ENCODE peak calls at places on chromosomes 12 and 14, in seven cellular contexts. H is lower leg skin, O is HepG2, M is body of pancreas, J is A549, I is K562, Z is heart left ventricle. A is an unnamed sample.

GRCh38 chr12:532908-533565 is 73.3 kb downstream of the B4GALNT3 start:
- DNase-seq in H (no peak), J (no peak), Z (no peak), M (no peak), I (no peak), O (no peak), A (no peak)

GRCh38 chr12:124881123-124881522 is 17.5 kb upstream of the SCARB1 start:
- DNase-seq in O (peak), J (no peak), I (no peak), M (no peak), H (no peak), Z (no peak), A (no peak)

GRCh38 chr12:62762645-62763044 is 172.3 kb downstream of the PPM1H start:
- DNase-seq in O (no peak), H (no peak), M (no peak), I (no peak), Z (no peak), J (no peak), A (no peak)

GRCh38 chr12:131287015-131287937 is 333.6 kb downstream of the ADGRD1 start:
- DNase-seq in J (no peak), H (peak), Z (no peak), M (no peak), O (no peak), I (no peak), A (no peak)

GRCh38 chr12:121805171-121805687 is 1.4 kb downstream of the SETD1B start:
- DNase-seq in O (no peak), H (peak), M (no peak), Z (peak), J (peak), I (no peak), A (no peak)

GRCh38 chr12:53381739-53382630 is 2.0 kb downstream of the SP1 start:
- DNase-seq in M (peak), H (no peak), O (peak), J (peak), Z (peak), I (peak), A (peak)

GRCh38 chr12:121816925-121817647 is 13.3 kb downstream of the SETD1B start:
- DNase-seq in Z (no peak), O (no peak), H (no peak), J (no peak), I (no peak), M (no peak), A (no peak)

GRCh38 chr14:95014036-95014435 is 143.3 kb downstream of the DICER1 start:
- DNase-seq in O (no peak), H (no peak), J (no peak), M (no peak), Z (no peak), I (no peak), A (no peak)

GRCh38 chr14:77455966-77456640 is 1.3 kb downstream of the VIPAS39 start:
- DNase-seq in H (no peak), Z (no peak), O (no peak), J (no peak), M (no peak), I (no peak), A (no peak)

GRCh38 chr12:117872521-117873169 is 96.1 kb downstream of the KSR2 start:
- DNase-seq in O (no peak), Z (no peak), M (no peak), J (no peak), H (no peak), I (no peak), A (no peak)

GRCh38 chr12:27429606-27430005 is 16.9 kb upstream of the SMCO2 start:
- DNase-seq in I (no peak), H (no peak), O (no peak), Z (no peak), M (no peak), J (no peak), A (no peak)

GRCh38 chr12:29580971-29581370 is 83.5 kb upstream of the OVCH1 start:
- DNase-seq in I (no peak), Z (no peak), M (no peak), J (no peak), O (no peak), H (no peak), A (no peak)

GRCh38 chr14:94474581-94475031 is 1.4 kb downstream of the SERPINA9 start:
- DNase-seq in I (no peak), Z (no peak), O (no peak), H (peak), J (peak), M (no peak), A (no peak)

GRCh38 chr12:93624595-93625294 is 52.3 kb downstream of the SOCS2 start:
- DNase-seq in Z (no peak), J (peak), O (peak), H (no peak), M (no peak), I (peak), A (no peak)

GRCh38 chr14:63713765-63714164 is 14.1 kb downstream of the SGPP1 start:
- DNase-seq in H (no peak), Z (no peak), J (peak), M (no peak), O (no peak), I (no peak), A (no peak)

GRCh38 chr12:121968880-121969279 is 50.5 kb downstream of the CFAP251 start:
- DNase-seq in I (no peak), H (no peak), J (no peak), O (no peak), M (peak), Z (peak), A (peak)

GRCh38 chr14:24422261-24422660 is 7.2 kb downstream of the CBLN3 start:
- DNase-seq in J (no peak), H (peak), Z (no peak), M (no peak), I (no peak), O (no peak), A (no peak)

GRCh38 chr12:67299526-67299925 is 30.4 kb downstream of the CAND1 start:
- DNase-seq in O (no peak), J (no peak), Z (no peak), M (no peak), H (no peak), I (no peak), A (no peak)

GRCh38 chr14:77377502-77377844 is 294 bp downstream of the SAMD15 start:
- DNase-seq in H (no peak), I (no peak), O (no peak), J (no peak), M (no peak), Z (no peak), A (no peak)

GRCh38 chr14:58701156-58701555 is 63.4 kb downstream of the DACT1 start:
- DNase-seq in H (no peak), J (no peak), M (no peak), Z (no peak), I (no peak), O (no peak), A (no peak)

GRCh38 chr12:44647891-44648690 is 228.0 kb downstream of the NELL2 start:
- DNase-seq in M (no peak), J (no peak), Z (no peak), I (no peak), H (no peak), O (no peak), A (no peak)

GRCh38 chr14:71680733-71681387 is 251.4 kb upstream of the RGS6 start:
- DNase-seq in J (no peak), I (no peak), Z (no peak), M (no peak), O (no peak), H (no peak), A (no peak)

GRCh38 chr14:90288646-90289355 is 32.4 kb downstream of the PSMC1 start:
- DNase-seq in J (no peak), Z (no peak), I (no peak), O (peak), M (no peak), H (peak), A (no peak)

GRCh38 chr12:104463371-104463770 is 6.6 kb downstream of the CHST11 start:
- DNase-seq in M (no peak), J (no peak), O (no peak), H (no peak), I (no peak), Z (no peak), A (no peak)

GRCh38 chr12:104460973-104461693 is 4.4 kb downstream of the CHST11 start:
- DNase-seq in J (no peak), I (no peak), Z (no peak), H (peak), O (no peak), M (no peak), A (no peak)

GRCh38 chr12:104462325-104462724 is 5.6 kb downstream of the CHST11 start:
- DNase-seq in H (no peak), Z (no peak), I (no peak), M (no peak), O (no peak), J (no peak), A (no peak)

GRCh38 chr12:104464899-104465298 is 8.2 kb downstream of the CHST11 start:
- DNase-seq in M (no peak), H (no peak), J (no peak), Z (no peak), O (no peak), I (no peak), A (no peak)

DNA sequence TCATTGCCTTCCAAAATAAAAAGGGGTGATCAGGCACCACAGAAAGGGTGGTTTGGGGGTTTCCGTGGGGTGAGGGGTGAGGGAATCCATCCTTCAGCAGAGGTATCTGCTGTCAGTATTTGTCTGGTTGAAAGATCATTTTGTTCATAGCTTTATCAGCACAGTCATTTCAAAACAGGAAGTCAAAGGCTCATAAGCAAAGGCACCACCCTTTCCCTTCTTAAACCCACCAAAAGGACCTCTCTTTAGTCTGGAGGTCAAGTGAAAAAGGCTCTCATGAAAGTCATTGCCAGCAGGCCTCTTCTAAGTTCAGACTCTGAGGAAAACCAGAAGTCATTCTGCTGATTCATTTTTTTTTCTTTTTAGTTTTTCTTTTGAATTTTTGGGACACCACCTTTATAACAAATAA is 6.2 kb downstream of the CHST11 start:
- DNase-seq in H (no peak), J (no peak), M (no peak), Z (no peak), I (no peak), O (no peak), A (no peak)
- TF ChIP-seq POLR2A in H (no peak), J (no peak), M (no peak), Z (no peak), I (no peak), O (no peak), A (no peak)

DNA sequence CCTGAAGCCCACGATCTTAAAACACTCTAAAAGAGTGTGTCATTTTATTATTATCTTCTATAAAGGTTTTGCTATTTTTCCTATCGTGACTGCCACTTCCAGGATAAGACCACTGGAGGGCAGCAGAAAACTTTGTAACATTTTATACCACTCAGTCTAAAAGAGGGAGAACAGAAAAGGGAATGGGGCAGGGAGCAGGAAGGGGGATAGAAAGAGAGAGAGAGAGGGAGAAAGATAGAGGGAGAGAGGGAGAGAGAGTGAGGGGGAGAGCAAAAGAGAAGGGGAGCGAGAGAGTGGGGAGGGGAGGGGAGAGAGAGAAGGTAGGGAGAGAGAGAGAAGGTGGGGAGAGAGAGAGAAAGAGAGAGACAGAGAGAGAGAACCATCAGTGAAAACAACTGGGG is 2.0 kb upstream of the ART4 start:
- DNase-seq in O (peak), J (peak), I (peak), H (peak), M (peak), Z (peak), A (no peak)
- TF ChIP-seq POLR2A in O (no peak), J (no peak), I (no peak), H (no peak), M (no peak), Z (no peak), A (no peak)

GRCh38 chr14:55107766-55108554 is 21.1 kb upstream of the LGALS3 start:
- DNase-seq in O (peak), Z (peak), I (peak), H (peak), M (peak), J (peak), A (peak)
- TF ChIP-seq POLR2A in O (peak), Z (no peak), I (peak), H (no peak), M (peak), J (no peak), A (peak)

GRCh38 chr12:109052097-109052414 is 320 bp upstream of the USP30 start:
- DNase-seq in J (no peak), H (no peak), O (no peak), M (no peak), Z (no peak), I (no peak), A (no peak)

GRCh38 chr12:109056891-109057290 is 4.5 kb downstream of the USP30 start:
- DNase-seq in M (no peak), O (no peak), Z (no peak), J (no peak), I (no peak), H (no peak), A (no peak)

GRCh38 chr12:109053382-109054123 is 1.2 kb downstream of the USP30 start:
- DNase-seq in H (no peak), Z (no peak), M (no peak), O (peak), J (no peak), I (peak), A (no peak)

GRCh38 chr12:109054520-109054919 is 2.1 kb downstream of the USP30 start:
- DNase-seq in O (no peak), M (no peak), J (no peak), I (no peak), Z (no peak), H (no peak), A (no peak)

GRCh38 chr12:109052415-109053323 is at the start of gene USP30:
- DNase-seq in Z (peak), J (peak), O (peak), H (peak), I (peak), M (peak), A (peak)
- TF ChIP-seq POLR2A in Z (no peak), J (no peak), O (no peak), H (no peak), I (peak), M (peak), A (no peak)

DNA sequence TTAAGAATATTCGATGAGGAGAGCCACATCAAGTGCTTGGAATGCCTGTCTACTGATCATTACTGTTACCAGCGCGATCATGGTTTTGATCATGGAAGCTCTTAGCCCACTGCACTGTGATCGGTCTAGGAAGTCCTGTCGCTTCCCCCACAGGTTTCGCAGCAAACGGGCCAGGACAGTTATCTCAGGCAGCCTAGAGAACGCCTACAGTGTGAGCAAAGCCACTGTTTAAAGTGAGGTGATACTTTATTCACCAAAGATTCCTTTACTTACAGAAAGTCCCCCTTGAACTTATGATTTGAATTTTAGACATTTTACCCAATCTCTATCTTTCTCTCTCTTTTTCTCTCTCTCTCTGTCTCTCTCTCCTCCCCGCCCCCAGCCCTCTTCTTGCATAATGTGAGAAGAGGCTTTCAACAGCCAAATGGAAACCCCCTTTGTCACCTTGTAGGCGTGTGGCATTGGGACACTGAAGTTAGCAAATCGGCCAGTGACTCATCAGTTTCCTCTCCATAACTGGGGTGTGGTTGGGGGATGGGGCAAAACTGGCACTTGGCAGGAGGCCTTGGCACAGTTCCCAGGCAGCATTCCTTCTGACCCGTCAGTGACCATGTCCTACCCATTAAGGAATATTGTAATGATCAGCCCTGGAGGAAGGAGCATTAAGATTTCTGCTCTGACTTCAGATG is 214.8 kb downstream of the CHST11 start:
- DNase-seq in I (peak), O (peak), M (peak), Z (peak), H (peak), J (peak), A (peak)
- TF ChIP-seq POLR2A in I (no peak), O (no peak), M (peak), Z (no peak), H (no peak), J (no peak), A (no peak)

GRCh38 chr12:113980537-113981337 is 14.6 kb upstream of the RBM19 start:
- DNase-seq in J (peak), O (peak), M (peak), H (no peak), I (peak), Z (peak), A (no peak)
- TF ChIP-seq POLR2A in J (no peak), O (no peak), M (no peak), H (no peak), I (no peak), Z (no peak), A (no peak)

GRCh38 chr12:25767613-25768012 is 190.9 kb upstream of the RASSF8 start:
- DNase-seq in H (no peak), Z (no peak), M (no peak), J (no peak), I (no peak), O (no peak), A (no peak)
- TF ChIP-seq POLR2A in H (no peak), Z (no peak), M (no peak), J (no peak), I (no peak), O (no peak), A (no peak)

A was measured in gastrocnemius medialis.